ENCODE peak calls at places on chromosomes 16 and 17, in four cellular contexts. D, E, W and C are unnamed samples.

GRCh38 chr17:77427471-77427991 is 286.8 kb downstream of the SEC14L1 start:
- DNase-seq in W (no peak), E (no peak), D (peak; percentile 89), C (no peak)

GRCh38 chr16:89288966-89289365 is 71.5 kb downstream of the ZNF778 start:
- DNase-seq in D (no peak), E (no peak), W (no peak), C (no peak)

GRCh38 chr16:12120331-12120981 is 143.9 kb downstream of the SNX29 start:
- DNase-seq in E (no peak), W (no peak), D (peak; percentile 84), C (no peak)

GRCh38 chr16:72963921-72964320 is 84.0 kb downstream of the ZFHX3 start:
- DNase-seq in D (peak; percentile 78), W (no peak), E (no peak), C (no peak)

GRCh38 chr17:56939869-56940484 is 20.9 kb downstream of the COIL start:
- DNase-seq in E (peak; percentile 80), D (peak; percentile 62), W (no peak), C (no peak)

GRCh38 chr16:84044108-84044488 is 1.5 kb upstream of the SLC38A8 start:
- DNase-seq in D (peak; percentile 28), E (peak; percentile 84), W (peak; percentile 68), C (peak; percentile 19)

GRCh38 chr17:42288985-42289862 is 926 bp downstream of the STAT5A start:
- DNase-seq in D (no peak), E (no peak), W (peak; percentile 78), C (peak; percentile 62)

GRCh38 chr17:48726916-48727286 is 1.6 kb downstream of the HOXB13 start:
- DNase-seq in W (no peak), D (no peak), E (no peak), C (no peak)

GRCh38 chr16:65713409-65713808 is 591.5 kb upstream of the CDH11 start:
- DNase-seq in D (no peak), E (peak; percentile 84), W (no peak), C (peak; percentile 45)

GRCh38 chr16:48720266-48720665 is 110.3 kb upstream of the N4BP1 start:
- DNase-seq in W (peak; percentile 60), D (peak; percentile 22), E (peak; percentile 71), C (peak; percentile 7)

GRCh38 chr16:81612351-81613170 is 166.5 kb upstream of the PLCG2 start:
- DNase-seq in W (no peak), E (peak; percentile 86), D (no peak), C (no peak)

GRCh38 chr17:14351493-14351892 is 50.6 kb downstream of the HS3ST3B1 start:
- DNase-seq in W (no peak), D (peak; percentile 30), E (no peak), C (no peak)

GRCh38 chr17:35900693-35901487 is 20.7 kb upstream of the CCL5 start:
- DNase-seq in E (no peak), D (no peak), W (no peak), C (no peak)

GRCh38 chr17:58377005-58377660 is 25.1 kb upstream of the SUPT4H1 start:
- DNase-seq in W (peak; percentile 58), D (no peak), E (peak; percentile 70), C (no peak)

GRCh38 chr17:53996131-53996530 is 173.4 kb downstream of the KIF2B start:
- DNase-seq in D (no peak), E (no peak), W (no peak), C (no peak)
- H3K56ac ChIP-seq in D (no peak overlapping the region), E (no peak overlapping the region), W (no peak overlapping the region), C (no peak overlapping the region)

GRCh38 chr17:81380117-81380516 is 15.1 kb upstream of the BAHCC1 start:
- DNase-seq in E (no peak), D (no peak), W (peak; percentile 22), C (no peak)

GRCh38 chr17:81383504-81384421 is 11.5 kb upstream of the BAHCC1 start:
- DNase-seq in E (no peak), W (no peak), D (no peak), C (no peak)

GRCh38 chr17:81380682-81381518 is 14.4 kb upstream of the BAHCC1 start:
- DNase-seq in D (no peak), E (no peak), W (peak; percentile 28), C (no peak)

GRCh38 chr17:81382851-81383250 is 12.4 kb upstream of the BAHCC1 start:
- DNase-seq in W (no peak), D (no peak), E (no peak), C (no peak)

DNA sequence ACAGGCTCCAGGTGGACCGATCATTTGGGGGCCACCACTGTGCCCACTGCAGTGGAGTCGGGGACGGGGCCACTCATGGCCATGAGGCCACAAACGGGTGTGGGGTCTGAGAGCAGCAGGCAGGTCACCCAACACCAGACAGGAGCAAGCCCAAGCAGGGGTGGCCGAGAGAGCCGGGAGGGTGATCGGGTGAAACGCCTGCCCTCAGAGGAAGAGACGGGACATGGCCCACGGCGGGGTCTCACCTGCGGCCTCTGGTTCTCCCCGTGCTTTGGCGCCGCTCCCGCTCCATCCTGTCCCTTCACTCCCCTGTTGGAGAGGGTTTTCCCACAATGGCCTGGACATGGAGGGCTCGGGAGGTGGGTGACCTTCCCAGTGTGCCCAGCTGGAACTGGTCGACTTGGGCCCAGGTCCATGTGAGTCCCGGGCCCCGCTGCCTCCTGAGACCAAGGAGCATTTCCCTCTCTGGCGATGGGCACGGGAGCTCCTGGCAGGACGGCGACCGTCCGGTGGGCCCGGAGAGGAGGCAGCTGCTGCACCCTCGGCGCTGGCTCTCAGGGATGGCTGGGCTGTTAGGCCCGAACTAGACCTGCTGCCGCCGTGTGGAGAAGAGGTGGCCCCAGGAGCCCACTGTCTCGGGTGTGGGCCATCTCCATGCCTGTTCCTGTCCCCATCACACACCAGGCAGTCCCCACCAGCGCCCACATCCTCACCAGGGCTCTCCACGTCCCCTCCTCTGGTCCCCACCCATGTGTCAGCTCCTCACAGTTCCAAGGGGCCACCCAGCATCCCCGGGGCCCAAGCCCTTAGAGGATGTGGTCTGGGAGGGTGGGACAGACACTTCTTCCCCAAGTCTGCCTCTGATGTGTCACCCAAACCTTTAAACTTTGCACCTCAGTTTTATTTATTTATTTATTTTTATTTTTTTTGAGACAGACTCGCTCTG is 13.4 kb upstream of the BAHCC1 start:
- DNase-seq in D (no peak), W (peak; percentile 31), E (no peak), C (no peak)
- H3K56ac ChIP-seq in D (no peak overlapping the region), W (no peak overlapping the region), E (no peak overlapping the region), C (no peak overlapping the region)

GRCh38 chr17:19247423-19247822 is 10.3 kb downstream of the EPN2 start:
- DNase-seq in E (no peak), D (no peak), W (no peak), C (no peak)
- H3K56ac ChIP-seq in E (no peak overlapping the region), D (no peak overlapping the region), W (no peak overlapping the region), C (no peak overlapping the region)

GRCh38 chr17:8792646-8793045 is 6.5 kb downstream of the MFSD6L start:
- DNase-seq in D (no peak), E (no peak), W (peak; percentile 5), C (no peak)

GRCh38 chr17:8789743-8790142 is 9.4 kb downstream of the MFSD6L start:
- DNase-seq in D (no peak), W (peak; percentile 42), E (peak; percentile 18), C (no peak)

GRCh38 chr17:8791248-8791909 is 7.8 kb downstream of the MFSD6L start:
- DNase-seq in D (no peak), W (peak; percentile 8), E (peak; percentile 17), C (no peak)

GRCh38 chr17:8793649-8794048 is 5.5 kb downstream of the MFSD6L start:
- DNase-seq in E (no peak), D (no peak), W (no peak), C (no peak)

GRCh38 chr17:8791910-8792270 is 7.3 kb downstream of the MFSD6L start:
- DNase-seq in D (peak; percentile 51), E (peak; percentile 79), W (peak; percentile 20), C (no peak)
- H3K56ac ChIP-seq in D (no peak overlapping the region), E (no peak overlapping the region), W (no peak overlapping the region), C (no peak overlapping the region)

DNA sequence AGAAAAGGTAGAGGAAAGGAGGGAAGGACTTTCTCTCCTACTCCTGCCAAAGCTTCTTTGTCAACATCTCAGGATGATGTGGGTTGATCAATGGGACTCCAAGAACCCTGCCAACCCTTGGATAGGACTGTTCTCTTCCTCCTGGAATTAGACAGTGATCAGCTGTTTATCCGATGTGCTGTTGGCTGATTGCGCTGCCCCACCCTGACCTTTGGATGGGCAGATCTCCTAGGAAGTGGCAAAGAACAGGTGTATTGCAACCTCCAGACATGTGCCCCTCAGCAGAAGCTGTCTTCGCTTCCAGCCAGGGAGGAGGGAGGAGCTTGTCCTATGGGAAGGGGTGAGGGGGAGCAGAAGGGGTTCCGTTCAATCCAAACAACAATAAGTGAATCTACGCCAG is 30.5 kb downstream of the SLC5A11 start:
- DNase-seq in E (no peak), D (no peak), W (no peak), C (no peak)
- H3K56ac ChIP-seq in E (no peak overlapping the region), D (no peak overlapping the region), W (no peak overlapping the region), C (no peak overlapping the region)